ENCODE peak calls at places on chromosomes 4 and X, in eight cellular contexts. One of them, this sample, is unnamed.

GRCh38 chr4:145283909-145284308 is 103.5 kb upstream of the OTUD4 start:
- DNase-seq in ELF-1: no peak
- DNase-seq in activated T-helper 1 cell treated with anti-CD3 and anti-CD28 coated beads, Interleukin-2, amount 50 U/mL, for 16 hours: no peak
- DNase-seq in stimulated activated CD8-positive, alpha-beta memory T cell treated with anti-CD3 and anti-CD28 coated beads, Interleukin-7, amount 100 ng/mL, for 4 hours: no peak
- DNase-seq in HuH-7.5: no peak
- DNase-seq in keratinocyte: no peak
- DNase-seq in endothelial cell: no peak
- DNase-seq in activated naive CD4-positive, alpha-beta T cell treated with anti-CD3 and anti-CD28 coated beads for 36 hours: no peak
- DNase-seq in this sample: no peak

GRCh38 chr4:75843596-75843995 is 58.7 kb downstream of the PPEF2 start:
- DNase-seq in activated naive CD4-positive, alpha-beta T cell treated with anti-CD3 and anti-CD28 coated beads for 36 hours: no peak
- DNase-seq in HuH-7.5: no peak
- DNase-seq in endothelial cell: no peak
- DNase-seq in ELF-1: no peak
- DNase-seq in keratinocyte: no peak
- DNase-seq in activated T-helper 1 cell treated with anti-CD3 and anti-CD28 coated beads, Interleukin-2, amount 50 U/mL, for 16 hours: no peak
- DNase-seq in stimulated activated CD8-positive, alpha-beta memory T cell treated with anti-CD3 and anti-CD28 coated beads, Interleukin-7, amount 100 ng/mL, for 4 hours: no peak
- DNase-seq in this sample: no peak

GRCh38 chr4:32519060-32519459 is 1798.9 kb downstream of the PCDH7 start:
- DNase-seq in endothelial cell: no peak
- DNase-seq in activated naive CD4-positive, alpha-beta T cell treated with anti-CD3 and anti-CD28 coated beads for 36 hours: no peak
- DNase-seq in ELF-1: no peak
- DNase-seq in HuH-7.5: no peak
- DNase-seq in keratinocyte: no peak
- DNase-seq in activated T-helper 1 cell treated with anti-CD3 and anti-CD28 coated beads, Interleukin-2, amount 50 U/mL, for 16 hours: no peak
- DNase-seq in stimulated activated CD8-positive, alpha-beta memory T cell treated with anti-CD3 and anti-CD28 coated beads, Interleukin-7, amount 100 ng/mL, for 4 hours: no peak
- DNase-seq in this sample: no peak

GRCh38 chrX:48522291-48522690 is 683 bp downstream of the EBP start:
- DNase-seq in ELF-1: peak; percentile 39
- DNase-seq in endothelial cell: no peak
- DNase-seq in stimulated activated CD8-positive, alpha-beta memory T cell treated with anti-CD3 and anti-CD28 coated beads, Interleukin-7, amount 100 ng/mL, for 4 hours: no peak
- DNase-seq in HuH-7.5: no peak
- DNase-seq in activated T-helper 1 cell treated with anti-CD3 and anti-CD28 coated beads, Interleukin-2, amount 50 U/mL, for 16 hours: no peak
- DNase-seq in activated naive CD4-positive, alpha-beta T cell treated with anti-CD3 and anti-CD28 coated beads for 36 hours: no peak
- DNase-seq in keratinocyte: no peak
- DNase-seq in this sample: no peak

GRCh38 chr4:132797856-132798255 is 351.2 kb upstream of the PCDH10 start:
- DNase-seq in activated T-helper 1 cell treated with anti-CD3 and anti-CD28 coated beads, Interleukin-2, amount 50 U/mL, for 16 hours: no peak
- DNase-seq in stimulated activated CD8-positive, alpha-beta memory T cell treated with anti-CD3 and anti-CD28 coated beads, Interleukin-7, amount 100 ng/mL, for 4 hours: no peak
- DNase-seq in endothelial cell: no peak
- DNase-seq in activated naive CD4-positive, alpha-beta T cell treated with anti-CD3 and anti-CD28 coated beads for 36 hours: no peak
- DNase-seq in HuH-7.5: no peak
- DNase-seq in keratinocyte: no peak
- DNase-seq in ELF-1: no peak
- DNase-seq in this sample: no peak

GRCh38 chr4:69888336-69888735 is 28.4 kb upstream of the SULT1E1 start:
- DNase-seq in keratinocyte: no peak
- DNase-seq in activated naive CD4-positive, alpha-beta T cell treated with anti-CD3 and anti-CD28 coated beads for 36 hours: no peak
- DNase-seq in ELF-1: no peak
- DNase-seq in activated T-helper 1 cell treated with anti-CD3 and anti-CD28 coated beads, Interleukin-2, amount 50 U/mL, for 16 hours: no peak
- DNase-seq in stimulated activated CD8-positive, alpha-beta memory T cell treated with anti-CD3 and anti-CD28 coated beads, Interleukin-7, amount 100 ng/mL, for 4 hours: no peak
- DNase-seq in HuH-7.5: no peak
- DNase-seq in endothelial cell: no peak
- DNase-seq in this sample: no peak

GRCh38 chr4:40769266-40769665 is 19.5 kb downstream of the NSUN7 start:
- DNase-seq in activated T-helper 1 cell treated with anti-CD3 and anti-CD28 coated beads, Interleukin-2, amount 50 U/mL, for 16 hours: no peak
- DNase-seq in endothelial cell: no peak
- DNase-seq in ELF-1: no peak
- DNase-seq in activated naive CD4-positive, alpha-beta T cell treated with anti-CD3 and anti-CD28 coated beads for 36 hours: no peak
- DNase-seq in HuH-7.5: no peak
- DNase-seq in keratinocyte: no peak
- DNase-seq in stimulated activated CD8-positive, alpha-beta memory T cell treated with anti-CD3 and anti-CD28 coated beads, Interleukin-7, amount 100 ng/mL, for 4 hours: no peak
- DNase-seq in this sample: no peak

GRCh38 chrX:69543572-69543971 is 39.4 kb downstream of the NALF2 start:
- DNase-seq in stimulated activated CD8-positive, alpha-beta memory T cell treated with anti-CD3 and anti-CD28 coated beads, Interleukin-7, amount 100 ng/mL, for 4 hours: no peak
- DNase-seq in activated T-helper 1 cell treated with anti-CD3 and anti-CD28 coated beads, Interleukin-2, amount 50 U/mL, for 16 hours: no peak
- DNase-seq in keratinocyte: no peak
- DNase-seq in HuH-7.5: no peak
- DNase-seq in ELF-1: peak; percentile 78
- DNase-seq in activated naive CD4-positive, alpha-beta T cell treated with anti-CD3 and anti-CD28 coated beads for 36 hours: no peak
- DNase-seq in endothelial cell: no peak
- DNase-seq in this sample: peak; percentile 80

GRCh38 chrX:19889582-19890342 is 2.4 kb upstream of the SH3KBP1 start:
- DNase-seq in keratinocyte: no peak
- DNase-seq in endothelial cell: no peak
- DNase-seq in HuH-7.5: peak; percentile 17
- DNase-seq in ELF-1: peak; percentile 46
- DNase-seq in activated T-helper 1 cell treated with anti-CD3 and anti-CD28 coated beads, Interleukin-2, amount 50 U/mL, for 16 hours: peak; percentile 4
- DNase-seq in stimulated activated CD8-positive, alpha-beta memory T cell treated with anti-CD3 and anti-CD28 coated beads, Interleukin-7, amount 100 ng/mL, for 4 hours: peak; percentile 17
- DNase-seq in activated naive CD4-positive, alpha-beta T cell treated with anti-CD3 and anti-CD28 coated beads for 36 hours: peak; percentile 72
- DNase-seq in this sample: peak; percentile 51

GRCh38 chr4:7530932-7531639 is 96.4 kb upstream of the PSAPL1 start:
- DNase-seq in activated T-helper 1 cell treated with anti-CD3 and anti-CD28 coated beads, Interleukin-2, amount 50 U/mL, for 16 hours: no peak
- DNase-seq in activated naive CD4-positive, alpha-beta T cell treated with anti-CD3 and anti-CD28 coated beads for 36 hours: no peak
- DNase-seq in keratinocyte: no peak
- DNase-seq in HuH-7.5: no peak
- DNase-seq in stimulated activated CD8-positive, alpha-beta memory T cell treated with anti-CD3 and anti-CD28 coated beads, Interleukin-7, amount 100 ng/mL, for 4 hours: no peak
- DNase-seq in ELF-1: no peak
- DNase-seq in endothelial cell: no peak
- DNase-seq in this sample: no peak

GRCh38 chrX:8433296-8434094 is 31.1 kb upstream of the VCX3B start:
- DNase-seq in keratinocyte: no peak
- DNase-seq in stimulated activated CD8-positive, alpha-beta memory T cell treated with anti-CD3 and anti-CD28 coated beads, Interleukin-7, amount 100 ng/mL, for 4 hours: no peak
- DNase-seq in ELF-1: no peak
- DNase-seq in activated naive CD4-positive, alpha-beta T cell treated with anti-CD3 and anti-CD28 coated beads for 36 hours: no peak
- DNase-seq in activated T-helper 1 cell treated with anti-CD3 and anti-CD28 coated beads, Interleukin-2, amount 50 U/mL, for 16 hours: no peak
- DNase-seq in endothelial cell: no peak
- DNase-seq in HuH-7.5: no peak
- DNase-seq in this sample: no peak

GRCh38 chrX:2311483-2311882 is 189.3 kb downstream of the DHRSX start:
- DNase-seq in activated T-helper 1 cell treated with anti-CD3 and anti-CD28 coated beads, Interleukin-2, amount 50 U/mL, for 16 hours: no peak
- DNase-seq in HuH-7.5: no peak
- DNase-seq in ELF-1: peak; percentile 78
- DNase-seq in endothelial cell: no peak
- DNase-seq in stimulated activated CD8-positive, alpha-beta memory T cell treated with anti-CD3 and anti-CD28 coated beads, Interleukin-7, amount 100 ng/mL, for 4 hours: no peak
- DNase-seq in activated naive CD4-positive, alpha-beta T cell treated with anti-CD3 and anti-CD28 coated beads for 36 hours: no peak
- DNase-seq in keratinocyte: no peak
- DNase-seq in this sample: no peak

GRCh38 chrX:68589372-68589753 is 58.1 kb upstream of the STARD8 start:
- DNase-seq in HuH-7.5: no peak
- DNase-seq in ELF-1: peak; percentile 11
- DNase-seq in activated T-helper 1 cell treated with anti-CD3 and anti-CD28 coated beads, Interleukin-2, amount 50 U/mL, for 16 hours: no peak
- DNase-seq in endothelial cell: no peak
- DNase-seq in activated naive CD4-positive, alpha-beta T cell treated with anti-CD3 and anti-CD28 coated beads for 36 hours: no peak
- DNase-seq in stimulated activated CD8-positive, alpha-beta memory T cell treated with anti-CD3 and anti-CD28 coated beads, Interleukin-7, amount 100 ng/mL, for 4 hours: no peak
- DNase-seq in keratinocyte: no peak
- DNase-seq in this sample: no peak

GRCh38 chr4:10582059-10582686 is 102.4 kb downstream of the CLNK start:
- DNase-seq in keratinocyte: no peak
- DNase-seq in endothelial cell: peak; percentile 51
- DNase-seq in ELF-1: no peak
- DNase-seq in activated T-helper 1 cell treated with anti-CD3 and anti-CD28 coated beads, Interleukin-2, amount 50 U/mL, for 16 hours: no peak
- DNase-seq in HuH-7.5: peak; percentile 27
- DNase-seq in stimulated activated CD8-positive, alpha-beta memory T cell treated with anti-CD3 and anti-CD28 coated beads, Interleukin-7, amount 100 ng/mL, for 4 hours: no peak
- DNase-seq in activated naive CD4-positive, alpha-beta T cell treated with anti-CD3 and anti-CD28 coated beads for 36 hours: peak; percentile 37
- DNase-seq in this sample: no peak

GRCh38 chr4:166625018-166625637 is 609.2 kb downstream of the SPOCK3 start:
- DNase-seq in activated T-helper 1 cell treated with anti-CD3 and anti-CD28 coated beads, Interleukin-2, amount 50 U/mL, for 16 hours: no peak
- DNase-seq in keratinocyte: no peak
- DNase-seq in HuH-7.5: no peak
- DNase-seq in stimulated activated CD8-positive, alpha-beta memory T cell treated with anti-CD3 and anti-CD28 coated beads, Interleukin-7, amount 100 ng/mL, for 4 hours: no peak
- DNase-seq in activated naive CD4-positive, alpha-beta T cell treated with anti-CD3 and anti-CD28 coated beads for 36 hours: no peak
- DNase-seq in ELF-1: no peak
- DNase-seq in endothelial cell: no peak
- DNase-seq in this sample: no peak

GRCh38 chrX:40094041-40094899 is 3.5 kb downstream of the BCOR start:
- DNase-seq in stimulated activated CD8-positive, alpha-beta memory T cell treated with anti-CD3 and anti-CD28 coated beads, Interleukin-7, amount 100 ng/mL, for 4 hours: no peak
- DNase-seq in activated naive CD4-positive, alpha-beta T cell treated with anti-CD3 and anti-CD28 coated beads for 36 hours: peak; percentile 46
- DNase-seq in ELF-1: peak; percentile 82
- DNase-seq in endothelial cell: no peak
- DNase-seq in HuH-7.5: no peak
- DNase-seq in activated T-helper 1 cell treated with anti-CD3 and anti-CD28 coated beads, Interleukin-2, amount 50 U/mL, for 16 hours: no peak
- DNase-seq in keratinocyte: no peak
- DNase-seq in this sample: peak; percentile 51

GRCh38 chrX:37802028-37802427 is 22.2 kb downstream of the CYBB start:
- DNase-seq in activated T-helper 1 cell treated with anti-CD3 and anti-CD28 coated beads, Interleukin-2, amount 50 U/mL, for 16 hours: no peak
- DNase-seq in keratinocyte: no peak
- DNase-seq in stimulated activated CD8-positive, alpha-beta memory T cell treated with anti-CD3 and anti-CD28 coated beads, Interleukin-7, amount 100 ng/mL, for 4 hours: no peak
- DNase-seq in activated naive CD4-positive, alpha-beta T cell treated with anti-CD3 and anti-CD28 coated beads for 36 hours: no peak
- DNase-seq in ELF-1: no peak
- DNase-seq in endothelial cell: no peak
- DNase-seq in HuH-7.5: no peak
- DNase-seq in this sample: no peak

GRCh38 chr4:3257691-3258482 is 8.9 kb downstream of the MSANTD1 start:
- DNase-seq in keratinocyte: no peak
- DNase-seq in stimulated activated CD8-positive, alpha-beta memory T cell treated with anti-CD3 and anti-CD28 coated beads, Interleukin-7, amount 100 ng/mL, for 4 hours: no peak
- DNase-seq in endothelial cell: no peak
- DNase-seq in activated T-helper 1 cell treated with anti-CD3 and anti-CD28 coated beads, Interleukin-2, amount 50 U/mL, for 16 hours: no peak
- DNase-seq in activated naive CD4-positive, alpha-beta T cell treated with anti-CD3 and anti-CD28 coated beads for 36 hours: peak; percentile 3
- DNase-seq in ELF-1: no peak
- DNase-seq in HuH-7.5: no peak
- DNase-seq in this sample: no peak

GRCh38 chrX:43805579-43805978 is 76.7 kb downstream of the MAOB start:
- DNase-seq in activated naive CD4-positive, alpha-beta T cell treated with anti-CD3 and anti-CD28 coated beads for 36 hours: no peak
- DNase-seq in ELF-1: no peak
- DNase-seq in stimulated activated CD8-positive, alpha-beta memory T cell treated with anti-CD3 and anti-CD28 coated beads, Interleukin-7, amount 100 ng/mL, for 4 hours: no peak
- DNase-seq in HuH-7.5: no peak
- DNase-seq in endothelial cell: no peak
- DNase-seq in keratinocyte: no peak
- DNase-seq in activated T-helper 1 cell treated with anti-CD3 and anti-CD28 coated beads, Interleukin-2, amount 50 U/mL, for 16 hours: no peak
- DNase-seq in this sample: no peak

GRCh38 chr4:112231779-112232713 is at the start of gene AP1AR:
- DNase-seq in endothelial cell: peak; percentile 90
- DNase-seq in activated naive CD4-positive, alpha-beta T cell treated with anti-CD3 and anti-CD28 coated beads for 36 hours: peak; percentile 80
- DNase-seq in HuH-7.5: peak; percentile 71
- DNase-seq in ELF-1: peak; percentile 96
- DNase-seq in keratinocyte: no peak
- DNase-seq in stimulated activated CD8-positive, alpha-beta memory T cell treated with anti-CD3 and anti-CD28 coated beads, Interleukin-7, amount 100 ng/mL, for 4 hours: peak; percentile 77
- DNase-seq in activated T-helper 1 cell treated with anti-CD3 and anti-CD28 coated beads, Interleukin-2, amount 50 U/mL, for 16 hours: peak; percentile 50
- DNase-seq in this sample: peak; percentile 93

GRCh38 chrX:110310896-110311295 is 7.0 kb downstream of the AMMECR1 start:
- DNase-seq in stimulated activated CD8-positive, alpha-beta memory T cell treated with anti-CD3 and anti-CD28 coated beads, Interleukin-7, amount 100 ng/mL, for 4 hours: no peak
- DNase-seq in ELF-1: no peak
- DNase-seq in activated T-helper 1 cell treated with anti-CD3 and anti-CD28 coated beads, Interleukin-2, amount 50 U/mL, for 16 hours: no peak
- DNase-seq in activated naive CD4-positive, alpha-beta T cell treated with anti-CD3 and anti-CD28 coated beads for 36 hours: peak; percentile 55
- DNase-seq in endothelial cell: no peak
- DNase-seq in HuH-7.5: no peak
- DNase-seq in keratinocyte: no peak
- DNase-seq in this sample: no peak

GRCh38 chr4:1058198-1058996 is 47.0 kb downstream of the FGFRL1 start:
- DNase-seq in activated naive CD4-positive, alpha-beta T cell treated with anti-CD3 and anti-CD28 coated beads for 36 hours: no peak
- DNase-seq in ELF-1: no peak
- DNase-seq in HuH-7.5: no peak
- DNase-seq in endothelial cell: no peak
- DNase-seq in keratinocyte: no peak
- DNase-seq in activated T-helper 1 cell treated with anti-CD3 and anti-CD28 coated beads, Interleukin-2, amount 50 U/mL, for 16 hours: no peak
- DNase-seq in stimulated activated CD8-positive, alpha-beta memory T cell treated with anti-CD3 and anti-CD28 coated beads, Interleukin-7, amount 100 ng/mL, for 4 hours: no peak
- DNase-seq in this sample: no peak

GRCh38 chr4:84632092-84632491 is 49.2 kb downstream of the CDS1 start:
- DNase-seq in endothelial cell: no peak
- DNase-seq in activated naive CD4-positive, alpha-beta T cell treated with anti-CD3 and anti-CD28 coated beads for 36 hours: no peak
- DNase-seq in ELF-1: no peak
- DNase-seq in activated T-helper 1 cell treated with anti-CD3 and anti-CD28 coated beads, Interleukin-2, amount 50 U/mL, for 16 hours: no peak
- DNase-seq in keratinocyte: peak; percentile 35
- DNase-seq in stimulated activated CD8-positive, alpha-beta memory T cell treated with anti-CD3 and anti-CD28 coated beads, Interleukin-7, amount 100 ng/mL, for 4 hours: no peak
- DNase-seq in HuH-7.5: no peak
- DNase-seq in this sample: no peak

GRCh38 chr4:153075836-153076235 is 128.4 kb upstream of the TRIM2 start:
- DNase-seq in stimulated activated CD8-positive, alpha-beta memory T cell treated with anti-CD3 and anti-CD28 coated beads, Interleukin-7, amount 100 ng/mL, for 4 hours: no peak
- DNase-seq in ELF-1: peak; percentile 77
- DNase-seq in HuH-7.5: no peak
- DNase-seq in keratinocyte: no peak
- DNase-seq in activated T-helper 1 cell treated with anti-CD3 and anti-CD28 coated beads, Interleukin-2, amount 50 U/mL, for 16 hours: no peak
- DNase-seq in endothelial cell: no peak
- DNase-seq in activated naive CD4-positive, alpha-beta T cell treated with anti-CD3 and anti-CD28 coated beads for 36 hours: no peak
- DNase-seq in this sample: no peak

GRCh38 chrX:66016905-66017658 is 22.8 kb downstream of the VSIG4 start:
- DNase-seq in ELF-1: no peak
- DNase-seq in activated T-helper 1 cell treated with anti-CD3 and anti-CD28 coated beads, Interleukin-2, amount 50 U/mL, for 16 hours: no peak
- DNase-seq in activated naive CD4-positive, alpha-beta T cell treated with anti-CD3 and anti-CD28 coated beads for 36 hours: no peak
- DNase-seq in stimulated activated CD8-positive, alpha-beta memory T cell treated with anti-CD3 and anti-CD28 coated beads, Interleukin-7, amount 100 ng/mL, for 4 hours: no peak
- DNase-seq in endothelial cell: no peak
- DNase-seq in HuH-7.5: no peak
- DNase-seq in keratinocyte: no peak
- DNase-seq in this sample: no peak

GRCh38 chrX:108224727-108225455 is 133.3 kb downstream of the ATG4A start:
- DNase-seq in HuH-7.5: no peak
- DNase-seq in ELF-1: peak; percentile 47
- DNase-seq in keratinocyte: no peak
- DNase-seq in endothelial cell: peak; percentile 10
- DNase-seq in activated T-helper 1 cell treated with anti-CD3 and anti-CD28 coated beads, Interleukin-2, amount 50 U/mL, for 16 hours: no peak
- DNase-seq in activated naive CD4-positive, alpha-beta T cell treated with anti-CD3 and anti-CD28 coated beads for 36 hours: no peak
- DNase-seq in stimulated activated CD8-positive, alpha-beta memory T cell treated with anti-CD3 and anti-CD28 coated beads, Interleukin-7, amount 100 ng/mL, for 4 hours: no peak
- DNase-seq in this sample: no peak

GRCh38 chr4:139817657-139818452 is 152.2 kb downstream of the MGST2 start:
- DNase-seq in HuH-7.5: no peak
- DNase-seq in ELF-1: no peak
- DNase-seq in stimulated activated CD8-positive, alpha-beta memory T cell treated with anti-CD3 and anti-CD28 coated beads, Interleukin-7, amount 100 ng/mL, for 4 hours: no peak
- DNase-seq in activated naive CD4-positive, alpha-beta T cell treated with anti-CD3 and anti-CD28 coated beads for 36 hours: no peak
- DNase-seq in keratinocyte: no peak
- DNase-seq in endothelial cell: no peak
- DNase-seq in activated T-helper 1 cell treated with anti-CD3 and anti-CD28 coated beads, Interleukin-2, amount 50 U/mL, for 16 hours: no peak
- DNase-seq in this sample: no peak

GRCh38 chr4:44927361-44928061 is 201.2 kb upstream of the GNPDA2 start:
- DNase-seq in stimulated activated CD8-positive, alpha-beta memory T cell treated with anti-CD3 and anti-CD28 coated beads, Interleukin-7, amount 100 ng/mL, for 4 hours: no peak
- DNase-seq in activated naive CD4-positive, alpha-beta T cell treated with anti-CD3 and anti-CD28 coated beads for 36 hours: no peak
- DNase-seq in activated T-helper 1 cell treated with anti-CD3 and anti-CD28 coated beads, Interleukin-2, amount 50 U/mL, for 16 hours: no peak
- DNase-seq in endothelial cell: no peak
- DNase-seq in keratinocyte: no peak
- DNase-seq in ELF-1: no peak
- DNase-seq in HuH-7.5: peak; percentile 1
- DNase-seq in this sample: no peak

GRCh38 chrX:1452497-1453389 is at the start of gene ASMTL:
- DNase-seq in stimulated activated CD8-positive, alpha-beta memory T cell treated with anti-CD3 and anti-CD28 coated beads, Interleukin-7, amount 100 ng/mL, for 4 hours: peak; percentile 99
- DNase-seq in HuH-7.5: peak; percentile 61
- DNase-seq in activated naive CD4-positive, alpha-beta T cell treated with anti-CD3 and anti-CD28 coated beads for 36 hours: peak; percentile 100
- DNase-seq in activated T-helper 1 cell treated with anti-CD3 and anti-CD28 coated beads, Interleukin-2, amount 50 U/mL, for 16 hours: peak; percentile 100
- DNase-seq in ELF-1: peak; percentile 100
- DNase-seq in keratinocyte: peak; percentile 99
- DNase-seq in endothelial cell: peak; percentile 99
- DNase-seq in this sample: peak; percentile 96

GRCh38 chrX:53239474-53239873 is 14.5 kb upstream of the KDM5C start:
- DNase-seq in stimulated activated CD8-positive, alpha-beta memory T cell treated with anti-CD3 and anti-CD28 coated beads, Interleukin-7, amount 100 ng/mL, for 4 hours: peak; percentile 48
- DNase-seq in HuH-7.5: no peak
- DNase-seq in endothelial cell: peak; percentile 22
- DNase-seq in keratinocyte: no peak
- DNase-seq in activated naive CD4-positive, alpha-beta T cell treated with anti-CD3 and anti-CD28 coated beads for 36 hours: peak; percentile 52
- DNase-seq in ELF-1: peak; percentile 38
- DNase-seq in activated T-helper 1 cell treated with anti-CD3 and anti-CD28 coated beads, Interleukin-2, amount 50 U/mL, for 16 hours: no peak
- DNase-seq in this sample: peak; percentile 63

GRCh38 chrX:55149242-55149641 is 60.4 kb downstream of the PAGE2 start:
- DNase-seq in activated T-helper 1 cell treated with anti-CD3 and anti-CD28 coated beads, Interleukin-2, amount 50 U/mL, for 16 hours: no peak
- DNase-seq in HuH-7.5: no peak
- DNase-seq in keratinocyte: no peak
- DNase-seq in stimulated activated CD8-positive, alpha-beta memory T cell treated with anti-CD3 and anti-CD28 coated beads, Interleukin-7, amount 100 ng/mL, for 4 hours: no peak
- DNase-seq in activated naive CD4-positive, alpha-beta T cell treated with anti-CD3 and anti-CD28 coated beads for 36 hours: no peak
- DNase-seq in ELF-1: no peak
- DNase-seq in endothelial cell: no peak
- DNase-seq in this sample: no peak

GRCh38 chr4:89213382-89213701 is 94.3 kb downstream of the GPRIN3 start:
- DNase-seq in activated naive CD4-positive, alpha-beta T cell treated with anti-CD3 and anti-CD28 coated beads for 36 hours: no peak
- DNase-seq in endothelial cell: no peak
- DNase-seq in ELF-1: no peak
- DNase-seq in stimulated activated CD8-positive, alpha-beta memory T cell treated with anti-CD3 and anti-CD28 coated beads, Interleukin-7, amount 100 ng/mL, for 4 hours: no peak
- DNase-seq in activated T-helper 1 cell treated with anti-CD3 and anti-CD28 coated beads, Interleukin-2, amount 50 U/mL, for 16 hours: no peak
- DNase-seq in keratinocyte: no peak
- DNase-seq in HuH-7.5: no peak
- DNase-seq in this sample: no peak

GRCh38 chr4:105243446-105243845 is 96.8 kb downstream of the TET2 start:
- DNase-seq in ELF-1: no peak
- DNase-seq in endothelial cell: no peak
- DNase-seq in keratinocyte: no peak
- DNase-seq in activated naive CD4-positive, alpha-beta T cell treated with anti-CD3 and anti-CD28 coated beads for 36 hours: no peak
- DNase-seq in HuH-7.5: no peak
- DNase-seq in activated T-helper 1 cell treated with anti-CD3 and anti-CD28 coated beads, Interleukin-2, amount 50 U/mL, for 16 hours: no peak
- DNase-seq in stimulated activated CD8-positive, alpha-beta memory T cell treated with anti-CD3 and anti-CD28 coated beads, Interleukin-7, amount 100 ng/mL, for 4 hours: no peak
- DNase-seq in this sample: no peak

GRCh38 chr4:8280158-8280875 is 10.8 kb downstream of the HTRA3 start:
- DNase-seq in endothelial cell: no peak
- DNase-seq in activated T-helper 1 cell treated with anti-CD3 and anti-CD28 coated beads, Interleukin-2, amount 50 U/mL, for 16 hours: no peak
- DNase-seq in HuH-7.5: no peak
- DNase-seq in stimulated activated CD8-positive, alpha-beta memory T cell treated with anti-CD3 and anti-CD28 coated beads, Interleukin-7, amount 100 ng/mL, for 4 hours: no peak
- DNase-seq in activated naive CD4-positive, alpha-beta T cell treated with anti-CD3 and anti-CD28 coated beads for 36 hours: no peak
- DNase-seq in keratinocyte: no peak
- DNase-seq in ELF-1: no peak
- DNase-seq in this sample: no peak

This sample was measured in BE2C.